ENCODE peak calls at places on chromosomes 12 and 14, in six cellular contexts. D, Z, X, P, E and O are unnamed samples.

GRCh38 chr14:55122441-55122986 is 6.5 kb upstream of the LGALS3 start:
- DNase-seq in Z (peak; percentile 67), P (no peak), E (no peak), X (peak; percentile 46), D (no peak), O (no peak)

GRCh38 chr12:120739821-120740613 is 14.4 kb downstream of the ACADS start:
- DNase-seq in D (no peak), Z (no peak), X (no peak), P (no peak), E (no peak), O (no peak)

GRCh38 chr12:110756611-110757010 is 13.9 kb upstream of the PPP1CC start:
- DNase-seq in E (peak; percentile 67), D (no peak), X (peak; percentile 26), Z (no peak), P (no peak), O (no peak)

GRCh38 chr12:2841056-2841455 is 6.2 kb upstream of the NRIP2 start:
- DNase-seq in E (no peak), D (no peak), Z (no peak), X (no peak), P (no peak), O (no peak)

GRCh38 chr14:77230914-77231313 is 40.1 kb downstream of the NGB start:
- DNase-seq in E (no peak), P (no peak), D (no peak), Z (no peak), X (no peak), O (no peak)

GRCh38 chr14:69088523-69089445 is 64.1 kb downstream of the DCAF5 start:
- DNase-seq in Z (no peak), P (no peak), X (peak; percentile 63), E (peak; percentile 62), D (no peak), O (peak; percentile 22)

GRCh38 chr14:55773297-55773696 is 193.3 kb downstream of the KTN1 start:
- DNase-seq in X (no peak), E (no peak), D (no peak), Z (no peak), P (no peak), O (no peak)

GRCh38 chr14:74647834-74648361 is 35.9 kb upstream of the LTBP2 start:
- DNase-seq in Z (no peak), P (no peak), E (no peak), X (no peak), D (no peak), O (no peak)

GRCh38 chr14:55019968-55020554 is 6.8 kb downstream of the WDHD1 start:
- DNase-seq in P (no peak), D (no peak), Z (no peak), X (no peak), E (no peak), O (no peak)

GRCh38 chr14:92538412-92539017 is 24.9 kb downstream of the RIN3 start:
- DNase-seq in X (no peak), D (no peak), E (no peak), P (no peak), Z (no peak), O (no peak)

GRCh38 chr12:58069268-58069967 is 128.1 kb downstream of the ATP23 start:
- DNase-seq in D (no peak), P (no peak), X (peak; percentile 55), E (peak; percentile 38), Z (no peak), O (peak; percentile 49)

GRCh38 chr12:116659771-116660481 is 77.9 kb downstream of the SPRING1 start:
- DNase-seq in P (no peak), X (peak; percentile 35), E (peak; percentile 72), Z (no peak), D (no peak), O (no peak)

GRCh38 chr14:69619007-69619406 is 7.6 kb downstream of the SUSD6 start:
- DNase-seq in Z (no peak), E (peak; percentile 42), P (no peak), D (no peak), X (peak; percentile 37), O (no peak)

GRCh38 chr14:35818346-35819115 is 7.6 kb upstream of the BRMS1L start:
- DNase-seq in X (peak; percentile 56), E (peak; percentile 51), Z (no peak), D (peak; percentile 41), P (no peak), O (peak; percentile 42)

GRCh38 chr12:62254967-62255366 is 5.2 kb upstream of the USP15 start:
- DNase-seq in E (no peak), P (no peak), X (no peak), D (no peak), Z (no peak), O (no peak)

GRCh38 chr14:35383569-35384385 is 20.8 kb downstream of the NFKBIA start:
- DNase-seq in P (no peak), Z (no peak), E (no peak), D (no peak), X (no peak), O (no peak)

GRCh38 chr14:34368115-34368970 is 93.7 kb downstream of the SPTSSA start:
- DNase-seq in E (no peak), Z (no peak), P (no peak), X (peak; percentile 45), D (no peak), O (no peak)

GRCh38 chr12:46445551-46446235 is 73.1 kb upstream of the SLC38A2 start:
- DNase-seq in X (peak; percentile 62), D (no peak), Z (no peak), E (no peak), P (no peak), O (peak; percentile 71)

GRCh38 chr14:52949249-52949648 is 1.6 kb downstream of the FERMT2 start:
- DNase-seq in E (no peak), P (no peak), D (no peak), X (no peak), Z (no peak), O (no peak)

GRCh38 chr12:69688021-69688420 is 11.1 kb downstream of the BEST3 start:
- DNase-seq in Z (no peak), X (no peak), E (peak; percentile 21), D (no peak), P (no peak), O (peak; percentile 42)

GRCh38 chr12:67517181-67517887 is 131.2 kb upstream of the DYRK2 start:
- DNase-seq in P (no peak), D (no peak), E (peak; percentile 83), Z (peak; percentile 36), X (peak; percentile 67), O (peak; percentile 28)

GRCh38 chr12:10607885-10608458 is 5.4 kb downstream of the MAGOHB start:
- DNase-seq in X (peak; percentile 27), Z (no peak), P (no peak), E (peak; percentile 20), D (peak; percentile 8), O (peak; percentile 25)

GRCh38 chr12:510071-510825 is 50.5 kb downstream of the B4GALNT3 start:
- DNase-seq in E (peak; percentile 61), X (no peak), P (no peak), D (no peak), Z (no peak), O (no peak)

GRCh38 chr14:76322594-76323220 is 53.2 kb upstream of the ESRRB start:
- DNase-seq in X (no peak), P (no peak), D (no peak), Z (no peak), E (no peak), O (no peak)

GRCh38 chr14:36771256-36771655 is 109.6 kb downstream of the PAX9 start:
- DNase-seq in X (no peak), D (no peak), P (no peak), Z (no peak), E (no peak), O (no peak)

GRCh38 chr14:40762685-40763084 is 844.0 kb upstream of the LRFN5 start:
- DNase-seq in X (no peak), P (no peak), E (no peak), Z (no peak), D (no peak), O (no peak)

GRCh38 chr14:34538871-34539406 is 562 bp downstream of the EAPP start:
- DNase-seq in X (no peak), D (no peak), Z (no peak), E (no peak), P (no peak), O (no peak)

GRCh38 chr12:50440288-50440687 is 39.6 kb downstream of the LARP4 start:
- DNase-seq in E (no peak), D (no peak), X (no peak), P (no peak), Z (no peak), O (no peak)